ENCODE peak calls at places on chromosome 14, in four cellular contexts. I is K562, B is HepG2, O is GM12878. N is an unnamed sample.

GRCh38 chr14:96592591-96593388 is 90.6 kb downstream of the PAPOLA start:
- DNase-seq in B (peak), O (no peak), I (peak), N (peak)

GRCh38 chr14:39030209-39030608 is 72.8 kb downstream of the SEC23A start:
- DNase-seq in B (no peak), I (no peak), O (no peak), N (no peak)

GRCh38 chr14:88667555-88668273 is 104.9 kb downstream of the ZC3H14 start:
- DNase-seq in O (peak), B (peak), I (peak), N (peak)

GRCh38 chr14:68548194-68549056 is 244.4 kb downstream of the ZFP36L1 start:
- DNase-seq in I (no peak), O (no peak), B (no peak), N (peak)

GRCh38 chr14:106691601-106692291 is 1165.4 kb downstream of the TMEM121 start:
- DNase-seq in O (peak), B (peak), I (peak), N (no peak)

GRCh38 chr14:101086926-101087325 is 183.4 kb upstream of the RTL1 start:
- DNase-seq in B (no peak), O (no peak), I (no peak), N (no peak)

GRCh38 chr14:76811561-76811960 is 1.1 kb downstream of the ANGEL1 start:
- DNase-seq in B (no peak), I (no peak), O (no peak), N (peak)

GRCh38 chr14:23428686-23429495 is 6.6 kb downstream of the MYH7 start:
- DNase-seq in B (no peak), I (no peak), O (no peak), N (no peak)

GRCh38 chr14:77245820-77246219 is 25.2 kb downstream of the NGB start:
- DNase-seq in I (no peak), B (no peak), O (no peak), N (no peak)

GRCh38 chr14:95597784-95598204 is 62.9 kb downstream of the GLRX5 start:
- DNase-seq in I (no peak), O (no peak), B (no peak), N (peak)

GRCh38 chr14:61033851-61034250 is 52.8 kb downstream of the SLC38A6 start:
- DNase-seq in O (no peak), I (no peak), B (no peak), N (peak)

GRCh38 chr14:99728231-99728920 is 44.3 kb downstream of the CYP46A1 start:
- DNase-seq in B (no peak), I (no peak), O (no peak), N (no peak)
- TF ChIP-seq BHLHE40 in B (no peak), I (no peak), O (no peak), N (no peak)

DNA sequence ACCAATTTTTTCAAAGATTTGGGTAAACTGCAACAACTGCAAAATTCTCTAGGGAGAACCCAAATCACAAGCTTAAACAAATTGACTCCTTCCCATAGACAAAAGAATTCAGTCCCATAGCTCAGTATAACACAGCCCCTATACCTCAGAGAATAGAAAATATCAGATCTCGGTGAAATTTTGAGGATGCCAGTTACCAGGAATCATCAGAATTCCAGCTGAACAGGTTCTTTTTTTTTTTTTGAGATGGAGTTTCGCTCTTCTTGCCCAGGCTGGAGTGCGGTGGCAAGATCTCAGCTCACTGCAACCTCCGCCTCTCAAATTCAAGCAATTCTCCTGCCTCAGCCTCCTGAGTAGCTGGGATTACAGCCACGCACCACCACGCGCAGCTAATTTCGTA is 36.7 kb downstream of the ZFYVE1 start:
- DNase-seq in B (no peak), I (no peak), O (no peak), N (no peak)
- TF ChIP-seq MXI1 in B (no peak), I (no peak), O (no peak), N (no peak)

DNA sequence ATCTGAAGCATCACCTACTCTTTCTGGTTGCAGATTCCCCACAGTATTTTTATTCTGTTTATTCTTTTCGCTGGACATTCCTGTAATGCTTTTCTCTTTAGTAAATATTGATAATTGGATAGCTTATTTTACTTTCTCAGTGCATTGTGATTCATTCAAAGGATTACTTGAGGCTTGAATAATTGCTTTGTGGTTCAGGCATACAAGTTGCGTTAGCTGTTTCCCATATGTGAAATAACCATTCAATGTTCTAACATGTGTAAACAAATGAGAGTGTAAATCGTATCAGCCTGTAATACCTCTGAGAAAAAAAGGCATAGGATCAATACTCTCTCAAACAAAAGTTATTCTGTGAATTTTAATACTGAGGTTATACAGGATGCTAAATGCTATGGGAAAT is 1004.2 kb upstream of the SEL1L start:
- DNase-seq in I (no peak), B (no peak), O (no peak), N (no peak)
- TF ChIP-seq BHLHE40 in I (no peak), B (no peak), O (no peak), N (no peak)

GRCh38 chr14:20857630-20858261 is 33.4 kb upstream of the RNASE3 start:
- DNase-seq in B (peak), I (peak), O (no peak), N (peak)
- TF ChIP-seq MXI1 in B (no peak), I (no peak), O (no peak), N (no peak)

GRCh38 chr14:74015965-74016364 is 3.1 kb downstream of the ENTPD5 start:
- DNase-seq in B (no peak), O (no peak), I (no peak), N (no peak)
- TF ChIP-seq BHLHE40 in B (no peak), O (no peak), I (no peak), N (no peak)

DNA sequence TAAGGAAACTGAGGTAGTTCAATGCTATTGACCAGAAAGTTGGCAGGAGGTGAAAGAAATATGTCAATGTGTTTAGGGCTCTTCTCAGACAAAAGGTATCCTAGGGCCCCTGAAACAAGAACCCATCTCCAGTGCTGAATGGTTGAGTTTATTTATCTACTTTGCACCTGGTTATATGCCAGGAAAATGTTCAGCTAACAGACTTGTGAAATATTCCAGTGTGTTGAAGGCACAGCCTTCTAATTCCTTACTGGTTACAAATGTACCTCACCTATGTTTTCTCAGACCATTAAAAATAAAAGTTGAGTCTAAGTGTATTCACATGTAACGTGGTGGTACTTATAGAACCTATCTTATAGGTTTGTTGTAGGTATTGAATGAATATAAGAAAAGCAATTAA is 511.7 kb upstream of the SEL1L start:
- DNase-seq in O (no peak), I (no peak), B (no peak), N (no peak)
- TF ChIP-seq MXI1 in O (no peak), I (no peak), B (no peak), N (no peak)

GRCh38 chr14:103892247-103892646 is 36.0 kb upstream of the TDRD9 start:
- DNase-seq in I (no peak), B (no peak), O (no peak), N (no peak)

GRCh38 chr14:103889313-103890051 is 38.8 kb upstream of the TDRD9 start:
- DNase-seq in O (no peak), I (peak), B (peak), N (peak)

GRCh38 chr14:103890052-103890371 is 38.2 kb upstream of the TDRD9 start:
- DNase-seq in O (no peak), B (no peak), I (no peak), N (no peak)

GRCh38 chr14:103890836-103891666 is 37.2 kb upstream of the TDRD9 start:
- DNase-seq in I (no peak), O (no peak), B (peak), N (no peak)

GRCh38 chr14:103891667-103892215 is 36.5 kb upstream of the TDRD9 start:
- DNase-seq in O (no peak), B (no peak), I (no peak), N (no peak)
- TF ChIP-seq BHLHE40 in O (no peak), B (no peak), I (no peak), N (no peak)

N was measured in IMR-90.